ENCODE peak calls at places on chromosomes 5 and 9, in seven cellular contexts. Q is lower leg skin, G is NB4, E is thyroid gland, H is gastrocnemius medialis, J is ovary, B is body of pancreas. N is an unnamed sample.

GRCh38 chr5:109695005-109695926 is 5.5 kb downstream of the MAN2A1 start:
- DNase-seq in Q (no peak), G (no peak), E (no peak), H (no peak), J (no peak), B (no peak), N (no peak)

GRCh38 chr9:116377179-116377790 is 223.7 kb downstream of the PAPPA start:
- DNase-seq in Q (no peak), G (no peak), E (no peak), H (no peak), J (no peak), B (no peak), N (no peak)

GRCh38 chr9:23324511-23324910 is 501.5 kb downstream of the ELAVL2 start:
- DNase-seq in Q (no peak), G (no peak), E (no peak), H (no peak), J (no peak), B (no peak), N (no peak)

GRCh38 chr5:111697215-111697614 is 59.8 kb downstream of the NREP start:
- DNase-seq in Q (no peak), G (no peak), E (peak; percentile 8), H (no peak), J (no peak), B (no peak), N (no peak)

GRCh38 chr9:136997830-136998234 is 1.5 kb upstream of the CLIC3 start:
- DNase-seq in Q (no peak), G (no peak), E (no peak), H (no peak), J (no peak), B (no peak), N (no peak)

GRCh38 chr5:176810084-176810597 is at the start of gene UNC5A:
- DNase-seq in Q (no peak), G (peak; percentile 40), E (no peak), H (no peak), J (no peak), B (no peak), N (no peak)

GRCh38 chr9:73050062-73050814 is 97.4 kb upstream of the ALDH1A1 start:
- DNase-seq in Q (no peak), G (no peak), E (no peak), H (no peak), J (no peak), B (no peak), N (no peak)

GRCh38 chr5:121189569-121190305 is 661.9 kb upstream of the FTMT start:
- DNase-seq in Q (no peak), G (no peak), E (peak; percentile 51), H (no peak), J (no peak), B (peak; percentile 13), N (no peak)

GRCh38 chr5:39025456-39025855 is 48.7 kb downstream of the RICTOR start:
- DNase-seq in Q (no peak), G (peak; percentile 60), E (no peak), H (no peak), J (no peak), B (no peak), N (no peak)

GRCh38 chr9:38211002-38211401 is 142.0 kb upstream of the SHB start:
- DNase-seq in Q (no peak), G (no peak), E (no peak), H (no peak), J (no peak), B (no peak), N (no peak)

GRCh38 chr5:87276655-87277054 is 9.0 kb downstream of the RASA1 start:
- DNase-seq in Q (no peak), G (no peak), E (no peak), H (no peak), J (no peak), B (no peak), N (no peak)

GRCh38 chr5:180860273-180860886 is 696 bp downstream of the ZFP62 start:
- DNase-seq in Q (peak; percentile 25), G (peak; percentile 75), E (no peak), H (no peak), J (no peak), B (peak; percentile 26), N (no peak)

GRCh38 chr5:180119031-180119885 is 47.7 kb upstream of the RNF130 start:
- DNase-seq in Q (no peak), G (no peak), E (no peak), H (no peak), J (no peak), B (no peak), N (no peak)

GRCh38 chr9:88378317-88378716 is 9.9 kb upstream of the SPIN1 start:
- DNase-seq in Q (no peak), G (peak; percentile 15), E (no peak), H (no peak), J (no peak), B (no peak), N (no peak)

GRCh38 chr5:135965504-135965903 is 10.7 kb upstream of the LECT2 start:
- DNase-seq in Q (no peak), G (no peak), E (no peak), H (no peak), J (no peak), B (no peak), N (no peak)

GRCh38 chr5:7250004-7250403 is 145.9 kb upstream of the ADCY2 start:
- DNase-seq in Q (no peak), G (peak; percentile 6), E (no peak), H (no peak), J (no peak), B (no peak), N (no peak)

GRCh38 chr5:173045481-173045880 is 10.7 kb upstream of the CREBRF start:
- DNase-seq in Q (no peak), G (no peak), E (no peak), H (no peak), J (no peak), B (peak; percentile 28), N (no peak)

GRCh38 chr5:54226215-54226614 is 84.2 kb downstream of the ARL15 start:
- DNase-seq in Q (no peak), G (no peak), E (no peak), H (no peak), J (no peak), B (no peak), N (no peak)

GRCh38 chr5:142296914-142297417 is 27.9 kb downstream of the SPRY4 start:
- DNase-seq in Q (no peak), G (no peak), E (no peak), H (no peak), J (no peak), B (no peak), N (no peak)

GRCh38 chr9:109717342-109717741 is 62.7 kb upstream of the PALM2AKAP2 start:
- DNase-seq in Q (no peak), G (peak; percentile 32), E (no peak), H (no peak), J (no peak), B (no peak), N (no peak)

GRCh38 chr9:109968702-109969450 is 188.9 kb downstream of the PALM2AKAP2 start:
- DNase-seq in Q (no peak), G (peak; percentile 28), E (peak; percentile 32), H (no peak), J (no peak), B (no peak), N (peak; percentile 19)

DNA sequence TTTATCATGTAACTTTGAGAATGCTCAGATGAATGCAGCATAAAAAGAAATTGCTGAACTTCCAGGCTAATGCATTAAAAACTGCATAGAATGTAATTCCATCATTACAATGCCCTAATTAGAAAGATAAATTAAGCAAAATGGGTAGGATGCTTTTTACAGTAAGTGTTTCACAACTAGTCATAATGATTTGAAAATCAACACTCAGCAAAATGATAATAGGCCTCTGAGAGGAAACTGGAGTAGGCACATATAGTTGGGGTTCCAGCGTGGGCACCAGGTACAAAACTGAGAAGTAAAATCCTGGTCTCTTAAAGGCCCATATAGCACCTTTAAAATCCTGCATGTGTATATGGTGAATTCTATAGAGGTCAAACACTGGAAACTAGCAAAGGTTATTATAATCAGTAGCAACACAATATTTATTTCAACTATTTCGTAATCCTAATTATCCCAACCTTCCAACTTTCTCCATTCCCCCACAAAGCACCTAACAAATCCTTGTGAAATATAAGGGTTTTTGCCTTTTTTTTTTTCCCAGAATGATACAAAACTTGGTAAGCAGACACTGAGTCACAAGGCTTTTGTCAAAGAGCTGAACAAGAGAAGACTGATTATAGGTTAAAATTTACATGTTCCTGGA is 108.0 kb upstream of the NR5A1 start:
- DNase-seq in Q (no peak), G (no peak), E (no peak), H (no peak), J (no peak), B (no peak), N (no peak)
- H3K4me3 ChIP-seq in Q (no peak overlapping the region), G (no peak overlapping the region), E (no peak overlapping the region), H (no peak overlapping the region), J (no peak overlapping the region), B (no peak overlapping the region), N (no peak overlapping the region)

DNA sequence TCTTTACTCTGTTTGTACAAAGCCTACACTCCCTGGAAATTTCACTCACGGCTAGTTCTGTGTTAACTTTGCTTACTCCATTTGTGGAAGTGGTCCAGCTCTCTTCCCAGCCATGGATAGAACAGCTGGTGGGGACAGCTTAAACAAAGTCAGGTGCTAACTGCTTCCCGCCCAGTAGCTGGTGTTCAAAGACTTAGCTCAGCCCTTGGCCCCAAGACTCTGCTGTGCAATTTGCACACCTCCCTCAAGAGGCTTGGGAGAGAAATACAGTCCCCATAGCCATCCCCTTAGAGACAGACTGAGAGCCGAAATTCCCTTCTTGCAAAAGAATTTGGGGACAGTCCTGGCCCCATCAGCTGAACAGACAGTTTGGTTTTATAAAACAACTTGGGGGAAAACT is 73.8 kb upstream of the RAI14 start:
- DNase-seq in Q (no peak), G (no peak), E (no peak), H (no peak), J (no peak), B (peak; percentile 67), N (no peak)
- TF ChIP-seq CTCF in Q (no peak), G (no peak), E (no peak), H (no peak), J (no peak), B (no peak), N (no peak)

GRCh38 chr5:159902444-159903121 is 13.7 kb upstream of the ADRA1B start:
- DNase-seq in Q (no peak), G (peak; percentile 34), E (no peak), H (no peak), J (no peak), B (no peak), N (no peak)
- TF ChIP-seq POLR2A in Q (no peak), G (no peak), E (no peak), H (no peak), J (no peak), B (no peak), N (no peak)

GRCh38 chr9:106277931-106278330 is 583.6 kb downstream of the TMEM38B start:
- DNase-seq in Q (no peak), G (no peak), E (no peak), H (no peak), J (no peak), B (no peak), N (no peak)
- H3K4me3 ChIP-seq in Q (no peak overlapping the region), G (no peak overlapping the region), E (no peak overlapping the region), H (no peak overlapping the region), J (no peak overlapping the region), B (no peak overlapping the region), N (no peak overlapping the region)

GRCh38 chr9:119074017-119074416 is 295.2 kb downstream of the BRINP1 start:
- DNase-seq in Q (no peak), G (peak; percentile 2), E (no peak), H (no peak), J (no peak), B (no peak), N (no peak)

DNA sequence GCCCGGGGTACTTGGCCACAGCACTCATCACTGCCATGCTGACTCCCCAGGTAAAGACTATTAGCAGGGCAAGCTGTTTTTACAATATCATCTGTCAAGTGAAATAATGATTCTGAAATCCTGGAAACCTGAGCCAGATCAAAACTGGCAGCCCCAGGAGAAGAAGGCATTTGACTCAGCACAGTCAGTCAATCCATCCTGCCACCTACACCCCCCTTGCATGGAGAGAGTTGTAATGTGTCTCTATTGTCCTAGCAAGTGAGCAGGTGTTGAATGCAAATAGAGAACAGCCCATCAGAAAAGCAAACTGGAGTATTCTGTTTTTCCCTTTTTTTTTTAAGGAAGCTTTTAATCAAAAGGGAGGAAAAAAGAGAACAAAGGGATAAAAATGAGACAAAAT is 291.2 kb downstream of the BRINP1 start:
- DNase-seq in Q (no peak), G (no peak), E (no peak), H (no peak), J (no peak), B (no peak), N (no peak)
- TF ChIP-seq CTCF in Q (no peak), G (no peak), E (no peak), H (no peak), J (no peak), B (no peak), N (no peak)

N was measured in uterus.